ENCODE peak calls at places on chromosomes 16 and 17, in five cellular contexts. M is AG09319, K is omental fat pad, F is kidney epithelial cell, D is WTC11. N is an unnamed sample.

GRCh38 chr17:28255616-28256015 is 63.4 kb upstream of the TMEM97 start:
- DNase-seq in F (no peak), K (no peak), D (no peak), M (no peak), N (no peak)

GRCh38 chr17:64016248-64016784 is 4.1 kb downstream of the ICAM2 start:
- DNase-seq in D (no peak), M (no peak), K (no peak), F (no peak), N (no peak)

GRCh38 chr16:57038151-57038550 is 48.8 kb downstream of the NLRC5 start:
- DNase-seq in F (no peak), M (no peak), D (no peak), K (no peak), N (no peak)

GRCh38 chr16:67199011-67199807 is at the start of gene ELMO3:
- DNase-seq in K (no peak), M (no peak), F (no peak), D (peak), N (peak)

GRCh38 chr17:40188694-40189093 is 11.4 kb downstream of the RAPGEFL1 start:
- DNase-seq in D (no peak), F (no peak), K (no peak), M (no peak), N (no peak)

GRCh38 chr16:3508736-3509135 is 7.9 kb downstream of the CLUAP1 start:
- DNase-seq in F (no peak), K (no peak), D (no peak), M (no peak), N (no peak)

GRCh38 chr16:82744958-82745357 is 118.2 kb downstream of the CDH13 start:
- DNase-seq in D (no peak), M (no peak), K (no peak), F (no peak), N (no peak)

GRCh38 chr16:12833939-12834338 is 30.3 kb upstream of the CPPED1 start:
- DNase-seq in F (peak), D (peak), K (no peak), M (no peak), N (no peak)

GRCh38 chr17:43839670-43840101 is 6.7 kb upstream of the MPP3 start:
- DNase-seq in F (no peak), M (no peak), D (no peak), K (no peak), N (no peak)

GRCh38 chr17:80795737-80796136 is 195.9 kb upstream of the CHMP6 start:
- DNase-seq in M (no peak), F (no peak), K (no peak), D (no peak), N (no peak)

GRCh38 chr16:78210305-78210704 is 110.9 kb downstream of the WWOX start:
- DNase-seq in K (no peak), F (peak), M (no peak), D (no peak), N (no peak)

GRCh38 chr16:78770353-78771091 is 671.1 kb downstream of the WWOX start:
- DNase-seq in K (peak), F (no peak), M (no peak), D (peak), N (peak)

GRCh38 chr16:47460301-47460754 is 535 bp downstream of the ITFG1 start:
- DNase-seq in K (no peak), F (no peak), M (no peak), D (no peak), N (no peak)

GRCh38 chr17:19281161-19281560 is 44.0 kb downstream of the EPN2 start:
- DNase-seq in D (no peak), K (no peak), F (no peak), M (no peak), N (no peak)
- TF ChIP-seq CTCF in D (no peak), K (no peak), F (no peak), M (no peak), N (no peak)

GRCh38 chr17:76812248-76812647 is 56.0 kb upstream of the MGAT5B start:
- DNase-seq in F (no peak), M (no peak), K (no peak), D (no peak), N (no peak)

GRCh38 chr17:76820039-76820438 is 48.2 kb upstream of the MGAT5B start:
- DNase-seq in F (no peak), K (no peak), M (no peak), D (no peak), N (no peak)

GRCh38 chr17:76812968-76813367 is 55.2 kb upstream of the MGAT5B start:
- DNase-seq in M (no peak), F (no peak), K (no peak), D (no peak), N (no peak)

GRCh38 chr17:76820523-76820922 is 47.7 kb upstream of the MGAT5B start:
- DNase-seq in K (no peak), F (no peak), M (no peak), D (no peak), N (no peak)

DNA sequence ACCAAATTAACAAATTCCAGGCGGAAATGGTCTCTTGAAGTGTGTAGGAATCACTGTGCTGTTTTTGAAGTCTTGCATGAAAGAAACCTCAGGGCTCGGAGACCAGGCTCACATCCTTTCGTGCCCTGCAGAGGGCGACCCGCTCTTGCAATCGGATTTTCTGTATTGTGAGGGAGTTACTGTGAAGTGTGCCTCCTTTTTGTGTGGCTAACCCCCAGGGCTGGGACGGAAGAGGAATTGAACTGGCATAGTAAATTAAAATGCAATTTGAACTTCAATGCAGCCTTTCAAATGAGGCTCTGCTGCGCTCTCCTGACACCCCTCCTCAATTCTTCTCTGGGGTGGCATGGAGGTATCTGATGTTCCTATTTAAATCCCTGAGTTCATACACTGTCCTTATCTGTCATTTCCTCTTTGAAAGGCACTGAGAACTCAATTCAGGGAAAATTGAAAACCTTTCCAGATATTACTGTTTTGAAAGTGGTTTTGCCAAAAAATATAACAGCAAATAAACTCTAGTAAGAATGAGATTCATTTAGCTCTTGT is 51.5 kb upstream of the MGAT5B start:
- DNase-seq in D (peak), F (peak), K (no peak), M (peak), N (no peak)
- TF ChIP-seq CTCF in D (peak), F (peak), K (no peak), M (peak), N (peak)

GRCh38 chr17:57004944-57005579 is 27.1 kb downstream of the SCPEP1 start:
- DNase-seq in K (no peak), D (no peak), M (no peak), F (no peak), N (no peak)
- TF ChIP-seq CTCF in K (no peak), D (no peak), M (no peak), F (no peak), N (no peak)

GRCh38 chr16:68378436-68379415 is 67.9 kb downstream of the PRMT7 start:
- DNase-seq in F (no peak), K (no peak), M (no peak), D (no peak), N (no peak)

GRCh38 chr16:68380676-68381362 is 67.5 kb downstream of the SMPD3 start:
- DNase-seq in D (no peak), K (no peak), M (no peak), F (no peak), N (no peak)

GRCh38 chr16:68379472-68380347 is 68.6 kb downstream of the SMPD3 start:
- DNase-seq in D (no peak), K (no peak), F (no peak), M (no peak), N (no peak)

GRCh38 chr16:68381363-68381724 is 67.0 kb downstream of the SMPD3 start:
- DNase-seq in F (no peak), K (no peak), M (no peak), D (no peak), N (no peak)

GRCh38 chr16:68380348-68380670 is 68.0 kb downstream of the SMPD3 start:
- DNase-seq in D (no peak), F (no peak), K (no peak), M (no peak), N (no peak)
- TF ChIP-seq CTCF in D (no peak), F (no peak), K (no peak), M (no peak), N (no peak)

DNA sequence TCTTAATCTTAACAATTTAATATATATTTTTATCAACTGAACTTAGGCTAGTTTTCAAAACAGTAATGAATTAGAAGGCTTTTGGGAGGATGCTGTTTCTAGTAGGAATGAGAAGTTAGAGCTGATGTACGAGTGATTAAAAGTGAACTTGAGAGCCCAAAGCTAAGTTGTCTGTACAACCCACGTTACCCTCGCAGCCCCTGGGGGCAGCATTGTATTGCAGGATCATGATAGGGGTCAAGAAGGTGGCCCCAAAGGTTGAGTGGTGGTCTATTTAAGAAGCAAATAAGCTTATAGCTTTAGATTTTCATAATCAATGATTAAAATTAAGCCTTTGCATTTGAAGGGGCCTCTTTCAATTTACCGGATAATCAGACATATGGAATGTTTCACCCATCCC is 33.7 kb upstream of the ALDH3A2 start:
- DNase-seq in D (no peak), K (no peak), F (no peak), M (no peak), N (no peak)
- TF ChIP-seq CTCF in D (no peak), K (no peak), F (no peak), M (no peak), N (no peak)

N was measured in mesothelial cell of epicardium.